ENCODE peak calls at places on chromosomes 12 and 14, in eight cellular contexts. E is HEK293T; K is HCT116; R is neural crest cell; A is stimulated activated CD4-positive, alpha-beta T cell treated with anti-CD3 and anti-CD28 coated beads, Interleukin-15, amount 100 ng/mL, for 1 hour; P is esophagus squamous epithelium; G is mammary epithelial cell; H is stimulated activated CD8-positive, alpha-beta memory T cell treated with anti-CD3 and anti-CD28 coated beads, Interleukin-7, amount 100 ng/mL, for 48 hours. W is an unnamed sample.

GRCh38 chr12:57983150-57983857 is 41.9 kb downstream of the ATP23 start:
- DNase-seq in E (peak), K (peak), R (peak), A (no peak), P (no peak), G (peak), H (no peak), W (peak)

GRCh38 chr12:73361156-73361866 is 1089.1 kb downstream of the TRHDE start:
- DNase-seq in E (no peak), K (no peak), R (no peak), A (no peak), P (no peak), G (no peak), H (no peak), W (no peak)

GRCh38 chr14:99807413-99808132 is 14.4 kb downstream of the EML1 start:
- DNase-seq in E (peak), K (no peak), R (no peak), A (no peak), P (no peak), G (no peak), H (no peak), W (peak)

GRCh38 chr12:14937689-14938088 is 648 bp downstream of the ERP27 start:
- DNase-seq in E (peak), K (peak), R (no peak), A (no peak), P (no peak), G (no peak), H (no peak), W (no peak)

GRCh38 chr12:110913119-110914056 is 7.0 kb downstream of the MYL2 start:
- DNase-seq in E (no peak), K (no peak), R (no peak), A (no peak), P (no peak), G (no peak), H (no peak), W (no peak)

GRCh38 chr12:68479261-68479581 is 131.5 kb upstream of the RAP1B start:
- DNase-seq in E (no peak), K (no peak), R (no peak), A (no peak), P (no peak), G (no peak), H (no peak), W (no peak)

GRCh38 chr12:53051881-53052412 is 2.1 kb downstream of the TNS2 start:
- DNase-seq in E (no peak), K (no peak), R (no peak), A (no peak), P (no peak), G (no peak), H (no peak), W (no peak)

GRCh38 chr14:105398044-105398725 is at the start of gene TEX22:
- DNase-seq in E (peak), K (peak), R (peak), A (peak), P (peak), G (peak), H (peak), W (peak)

GRCh38 chr12:71662861-71663560 is 637 bp downstream of the ZFC3H1 start:
- DNase-seq in E (peak), K (no peak), R (peak), A (peak), P (peak), G (peak), H (peak), W (peak)

GRCh38 chr14:24138396-24139271 is 2.6 kb downstream of the PSME1 start:
- DNase-seq in E (no peak), K (no peak), R (no peak), A (no peak), P (no peak), G (no peak), H (no peak), W (no peak)

GRCh38 chr12:9648701-9649531 is 20.6 kb upstream of the CLEC2D start:
- DNase-seq in E (no peak), K (no peak), R (no peak), A (no peak), P (no peak), G (no peak), H (no peak), W (peak)

GRCh38 chr14:93629636-93630035 is 158.6 kb downstream of the PRIMA1 start:
- DNase-seq in E (no peak), K (no peak), R (no peak), A (no peak), P (no peak), G (no peak), H (no peak), W (peak)

GRCh38 chr12:4975574-4975973 is 65.9 kb downstream of the KCNA1 start:
- DNase-seq in E (peak), K (no peak), R (no peak), A (no peak), P (no peak), G (no peak), H (no peak), W (no peak)

GRCh38 chr12:58415716-58416115 is 474.3 kb downstream of the ATP23 start:
- DNase-seq in E (no peak), K (no peak), R (no peak), A (no peak), P (no peak), G (no peak), H (no peak), W (peak)

GRCh38 chr12:20050166-20050565 is 318.2 kb upstream of the PDE3A start:
- DNase-seq in E (no peak), K (no peak), R (no peak), A (no peak), P (no peak), G (no peak), H (no peak), W (peak)

GRCh38 chr12:26361964-26362363 is 166.6 kb downstream of the SSPN start:
- DNase-seq in E (no peak), K (no peak), R (no peak), A (no peak), P (no peak), G (no peak), H (no peak), W (no peak)

GRCh38 chr12:75852956-75853355 is 178.6 kb downstream of the PHLDA1 start:
- DNase-seq in E (no peak), K (no peak), R (no peak), A (no peak), P (no peak), G (peak), H (no peak), W (no peak)

GRCh38 chr12:9673404-9674225 is 4.1 kb downstream of the CLEC2D start:
- DNase-seq in E (no peak), K (peak), R (no peak), A (no peak), P (no peak), G (peak), H (peak), W (peak)

GRCh38 chr14:101480022-101480746 is 81.1 kb upstream of the DIO3 start:
- DNase-seq in E (no peak), K (no peak), R (no peak), A (no peak), P (no peak), G (no peak), H (no peak), W (no peak)